ENCODE peak calls at places on chromosomes 13 and 19, in four cellular contexts. Z, D, L and S are unnamed samples.

GRCh38 chr13:59111711-59112110 is 1052.0 kb downstream of the DIAPH3 start:
- DNase-seq in L (no peak), Z (no peak), D (no peak), S (no peak)

GRCh38 chr13:22499919-22500318 is 680.9 kb upstream of the SGCG start:
- DNase-seq in Z (no peak), D (no peak), L (no peak), S (no peak)

GRCh38 chr13:41193919-41194824 is at the start of gene KBTBD7:
- DNase-seq in D (peak; percentile 90), Z (peak; percentile 91), L (peak; percentile 97), S (peak; percentile 95)

GRCh38 chr19:1261863-1262686 is 7.1 kb upstream of the CIRBP start:
- DNase-seq in D (peak; percentile 82), Z (peak; percentile 67), L (peak; percentile 79), S (peak; percentile 71)

GRCh38 chr13:45393941-45394570 is 24.1 kb downstream of the SLC25A30 start:
- DNase-seq in L (no peak), Z (no peak), D (peak; percentile 32), S (no peak)

GRCh38 chr19:10036601-10037071 is 23.4 kb downstream of the RDH8 start:
- DNase-seq in Z (no peak), D (no peak), L (no peak), S (no peak)

GRCh38 chr19:8487137-8487851 is 15.1 kb downstream of the PRAM1 start:
- DNase-seq in Z (peak; percentile 62), D (no peak), L (peak; percentile 68), S (no peak)

GRCh38 chr13:28558126-28558525 is 63.2 kb upstream of the FLT1 start:
- DNase-seq in D (no peak), Z (no peak), L (no peak), S (no peak)

GRCh38 chr13:83215627-83216026 is 666.6 kb downstream of the SLITRK1 start:
- DNase-seq in L (no peak), D (no peak), Z (no peak), S (no peak)

GRCh38 chr19:40803857-40804782 is 5.1 kb downstream of the EGLN2 start:
- DNase-seq in D (peak; percentile 66), Z (peak; percentile 93), L (no peak), S (no peak)

GRCh38 chr13:85204668-85205344 is 594.4 kb downstream of the SLITRK6 start:
- DNase-seq in D (no peak), L (no peak), Z (no peak), S (no peak)

GRCh38 chr19:12796146-12797071 is 5.1 kb downstream of the JUNB start:
- DNase-seq in D (peak; percentile 66), L (peak; percentile 87), Z (peak; percentile 72), S (peak; percentile 86)

GRCh38 chr13:24381539-24382265 is 72.3 kb downstream of the C1QTNF9 start:
- DNase-seq in L (no peak), D (no peak), Z (no peak), S (peak; percentile 58)

GRCh38 chr19:3111586-3112247 is 17.6 kb downstream of the GNA11 start:
- DNase-seq in L (no peak), D (no peak), Z (no peak), S (no peak)
- H3K27ac ChIP-seq in L (no peak overlapping the region), D (no peak overlapping the region), Z (no peak overlapping the region), S (no peak overlapping the region)

GRCh38 chr19:18476507-18477041 is 38.6 kb upstream of the ISYNA1 start:
- DNase-seq in Z (no peak), L (peak; percentile 31), D (no peak), S (no peak)
- H3K4me1 ChIP-seq in Z (peaks cover 84% of the 10 kb centered on the region), L (peaks cover 55% of the 10 kb centered on the region), D (no peaks in the 10 kb centered on the region), S (no peaks in the 10 kb centered on the region)

DNA sequence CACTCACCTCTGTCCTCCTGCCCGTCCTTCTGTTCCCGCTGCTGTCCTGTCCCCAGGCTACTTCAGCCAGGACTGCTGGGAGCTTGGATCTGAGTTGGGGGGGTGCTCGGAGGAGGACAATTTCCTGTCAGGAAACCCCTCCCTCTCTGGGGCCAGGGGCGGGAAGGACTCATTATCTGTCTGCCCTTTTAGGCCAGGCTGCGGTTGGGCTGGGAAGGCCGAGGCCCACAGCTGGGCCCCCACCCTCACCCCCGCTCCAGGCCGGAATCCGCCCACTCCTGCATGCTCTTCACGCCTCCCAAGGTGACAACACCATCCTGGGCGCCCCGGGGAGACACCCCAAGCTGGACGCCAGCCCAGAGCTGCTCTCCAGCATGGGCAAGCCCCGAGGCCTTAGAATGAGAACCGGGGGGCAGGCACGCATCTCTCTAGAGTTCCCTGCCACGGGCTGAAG is at the start of gene EXOC3L2:
- DNase-seq in D (no peak), L (peak; percentile 71), Z (no peak), S (no peak)
- H3K27ac ChIP-seq in D (no peak within 1 kb of the TSS), L (peak within 1 kb of the TSS; percentile 9), Z (no peak within 1 kb of the TSS), S (no peak within 1 kb of the TSS)

GRCh38 chr19:37217533-37217854 is 520 bp upstream of the ZNF383 start:
- DNase-seq in D (no peak), Z (no peak), L (no peak), S (no peak)
- H3K4me1 ChIP-seq in D (no peaks in the 10 kb centered on the region), Z (peaks cover 3% of the 10 kb centered on the region), L (peaks cover 20% of the 10 kb centered on the region), S (no peaks in the 10 kb centered on the region)